ENCODE peak calls at places on chromosome 18, in five cellular contexts. M, A, O, Z and U are unnamed samples.

GRCh38 chr18:54622084-54622483 is 31.0 kb downstream of the DYNAP start:
- DNase-seq in M (no peak), A (no peak), O (no peak), Z (no peak), U (no peak)

GRCh38 chr18:8947576-8947975 is 154.9 kb upstream of the NDUFV2 start:
- DNase-seq in M (no peak), A (no peak), O (no peak), Z (no peak), U (no peak)

GRCh38 chr18:7069191-7069590 is 48.4 kb downstream of the LAMA1 start:
- DNase-seq in M (no peak), A (no peak), O (no peak), Z (no peak), U (no peak)

GRCh38 chr18:26309283-26309682 is 83.0 kb downstream of the TAF4B start:
- DNase-seq in M (no peak), A (no peak), O (no peak), Z (no peak), U (peak; percentile 33)

GRCh38 chr18:36331541-36331971 is 34.0 kb downstream of the FHOD3 start:
- DNase-seq in M (no peak), A (no peak), O (no peak), Z (no peak), U (no peak)

GRCh38 chr18:8341481-8342230 is 267.6 kb upstream of the RAB12 start:
- DNase-seq in M (no peak), A (peak; percentile 45), O (no peak), Z (no peak), U (peak; percentile 84)

GRCh38 chr18:48940854-48941531 is 9.8 kb downstream of the SMAD7 start:
- DNase-seq in M (peak; percentile 62), A (no peak), O (peak; percentile 80), Z (peak; percentile 88), U (no peak)

GRCh38 chr18:9008203-9008708 is 94.2 kb upstream of the NDUFV2 start:
- DNase-seq in M (no peak), A (no peak), O (no peak), Z (no peak), U (no peak)

GRCh38 chr18:68979737-68980136 is 181.9 kb downstream of the CCDC102B start:
- DNase-seq in M (no peak), A (no peak), O (no peak), Z (no peak), U (no peak)